ENCODE peak calls at places on chromosomes 12 and 14, in ten cellular contexts. N, B, F, U, W, K, X, P, I and O are unnamed samples.

GRCh38 chr14:75857199-75857598 is 124.6 kb downstream of the TGFB3 start:
- ATAC-seq in N (no peak), W (no peak), K (no peak), I (no peak), U (no peak), F (no peak), X (no peak), P (no peak), B (no peak), O (no peak)

GRCh38 chr14:52080171-52080800 is 11.4 kb upstream of the NID2 start:
- ATAC-seq in B (no peak), W (peak), K (no peak), P (no peak), F (no peak), X (no peak), I (peak), N (no peak), U (no peak), O (no peak)

GRCh38 chr14:47103781-47104180 is 452.2 kb upstream of the RPL10L start:
- ATAC-seq in B (no peak), X (no peak), F (no peak), W (no peak), I (no peak), U (no peak), N (no peak), P (no peak), K (no peak), O (no peak)

GRCh38 chr12:47943492-47944359 is 19.7 kb upstream of the TMEM106C start:
- ATAC-seq in B (no peak), U (no peak), X (no peak), I (no peak), K (no peak), P (no peak), N (no peak), W (no peak), F (no peak), O (peak)

GRCh38 chr12:57755454-57756372 is 810 bp downstream of the MARCHF9 start:
- ATAC-seq in P (no peak), X (no peak), F (peak), U (no peak), K (peak), B (no peak), W (peak), N (no peak), I (peak), O (no peak)

GRCh38 chr12:124512667-124513296 is 54.6 kb downstream of the NCOR2 start:
- ATAC-seq in F (no peak), N (no peak), X (no peak), I (peak), K (peak), B (no peak), U (peak), W (peak), P (peak), O (peak)

GRCh38 chr12:25943940-25944339 is 14.5 kb upstream of the RASSF8 start:
- ATAC-seq in U (no peak), P (no peak), N (no peak), X (no peak), I (no peak), F (no peak), B (no peak), K (no peak), W (no peak), O (no peak)

GRCh38 chr12:49478949-49479664 is 59.7 kb upstream of the KCNH3 start:
- ATAC-seq in N (no peak), X (no peak), I (no peak), B (no peak), U (peak), F (peak), W (peak), P (peak), K (peak), O (peak)

GRCh38 chr12:57610553-57611115 is 601 bp upstream of the ARHGEF25 start:
- ATAC-seq in X (peak), B (peak), I (peak), N (no peak), K (no peak), U (no peak), W (no peak), P (no peak), F (no peak), O (no peak)

GRCh38 chr12:72323881-72324280 is 51.7 kb downstream of the TRHDE start:
- ATAC-seq in I (no peak), X (no peak), F (no peak), K (no peak), U (no peak), N (no peak), B (no peak), W (no peak), P (no peak), O (no peak)

GRCh38 chr14:89792489-89793366 is 161.8 kb downstream of the EFCAB11 start:
- ATAC-seq in N (no peak), W (no peak), F (no peak), B (no peak), K (no peak), X (no peak), U (no peak), I (peak), P (no peak), O (no peak)

GRCh38 chr12:105954891-105955607 is 183.7 kb downstream of the NUAK1 start:
- ATAC-seq in W (no peak), N (no peak), U (no peak), F (no peak), B (no peak), I (no peak), K (peak), P (peak), X (no peak), O (no peak)

GRCh38 chr14:66998013-66998412 is 191.2 kb upstream of the GARIN2 start:
- ATAC-seq in I (no peak), P (no peak), K (no peak), X (no peak), W (no peak), N (peak), B (peak), F (no peak), U (no peak), O (no peak)

GRCh38 chr12:52231305-52232232 is 1.5 kb upstream of the KRT7 start:
- ATAC-seq in I (peak), X (no peak), U (no peak), K (peak), N (no peak), W (peak), B (no peak), F (no peak), P (no peak), O (peak)

GRCh38 chr12:101599311-101599710 is 4.5 kb downstream of the MYBPC1 start:
- ATAC-seq in I (no peak), W (no peak), K (no peak), X (no peak), B (no peak), U (no peak), N (no peak), F (no peak), P (no peak), O (no peak)

GRCh38 chr14:23002592-23002991 is 7.4 kb downstream of the C14orf93 start:
- ATAC-seq in K (no peak), B (no peak), W (no peak), F (no peak), I (no peak), P (no peak), N (no peak), U (no peak), X (no peak), O (no peak)

GRCh38 chr12:57118711-57119271 is 7.6 kb upstream of the STAT6 start:
- ATAC-seq in F (peak), P (no peak), B (peak), I (peak), X (no peak), U (peak), K (peak), W (peak), N (no peak), O (peak)

GRCh38 chr12:101619868-101620761 is 25.3 kb downstream of the MYBPC1 start:
- ATAC-seq in W (no peak), P (no peak), I (no peak), N (no peak), U (no peak), F (no peak), B (no peak), X (no peak), K (no peak), O (no peak)

GRCh38 chr12:32494676-32495075 is 95.3 kb downstream of the FGD4 start:
- ATAC-seq in P (no peak), B (peak), W (peak), X (peak), U (no peak), F (no peak), K (peak), I (peak), N (no peak), O (no peak)

GRCh38 chr14:51304428-51304827 is 64.4 kb downstream of the TMX1 start:
- ATAC-seq in I (peak), N (no peak), W (peak), K (no peak), P (no peak), X (no peak), B (peak), U (no peak), F (no peak), O (no peak)

GRCh38 chr14:53695692-53696091 is 260.9 kb downstream of the BMP4 start:
- ATAC-seq in P (no peak), I (no peak), N (no peak), X (no peak), W (no peak), K (no peak), U (no peak), B (no peak), F (no peak), O (no peak)

GRCh38 chr14:100134591-100134990 is 24.9 kb downstream of the DEGS2 start:
- ATAC-seq in N (no peak), P (no peak), F (no peak), W (no peak), U (no peak), B (no peak), K (no peak), X (no peak), I (no peak), O (no peak)

GRCh38 chr14:74042296-74042695 is 23.1 kb downstream of the BBOF1 start:
- ATAC-seq in P (no peak), W (no peak), I (no peak), F (no peak), K (no peak), N (no peak), B (no peak), U (no peak), X (no peak), O (no peak)

GRCh38 chr12:51631591-51631990 is 40.6 kb downstream of the SCN8A start:
- ATAC-seq in B (no peak), I (no peak), X (no peak), K (no peak), W (peak), P (no peak), N (no peak), U (peak), F (no peak), O (peak)

GRCh38 chr14:77296906-77297305 is 23.8 kb downstream of the POMT2 start:
- ATAC-seq in K (no peak), F (no peak), W (no peak), U (no peak), X (no peak), N (no peak), B (no peak), P (no peak), I (no peak), O (no peak)

GRCh38 chr12:3885179-3886094 is 12.2 kb upstream of the PARP11 start:
- ATAC-seq in W (no peak), U (no peak), P (no peak), B (no peak), I (peak), X (peak), F (no peak), N (peak), K (peak), O (no peak)

GRCh38 chr12:103742349-103742784 is 98.7 kb downstream of the NT5DC3 start:
- ATAC-seq in K (peak), W (peak), P (peak), X (no peak), U (no peak), F (no peak), N (no peak), I (peak), B (no peak), O (peak)

GRCh38 chr12:72271401-72271740 is 799 bp upstream of the TRHDE start:
- ATAC-seq in B (no peak), P (peak), N (no peak), I (peak), K (peak), U (peak), X (no peak), F (no peak), W (peak), O (no peak)

GRCh38 chr12:24045816-24046257 is 96.4 kb upstream of the SOX5 start:
- ATAC-seq in B (no peak), W (peak), K (no peak), P (peak), U (no peak), N (no peak), F (peak), X (no peak), I (no peak), O (no peak)

GRCh38 chr12:66683073-66683472 is 4.2 kb upstream of the GRIP1 start:
- ATAC-seq in F (peak), K (no peak), N (no peak), I (no peak), P (no peak), W (no peak), U (no peak), B (no peak), X (no peak), O (no peak)

GRCh38 chr12:9719835-9720234 is 13.1 kb downstream of the CLECL1 start:
- ATAC-seq in B (peak), K (no peak), I (no peak), X (no peak), U (no peak), P (no peak), F (no peak), W (no peak), N (peak), O (no peak)

GRCh38 chr12:109214131-109214530 is 95.0 kb downstream of the FOXN4 start:
- ATAC-seq in I (no peak), P (no peak), U (no peak), W (no peak), K (no peak), X (no peak), F (no peak), N (no peak), B (no peak), O (no peak)

GRCh38 chr12:64946132-64946829 is 121.8 kb downstream of the TBC1D30 start:
- ATAC-seq in F (no peak), N (no peak), X (no peak), B (no peak), W (no peak), U (no peak), K (peak), I (peak), P (no peak), O (peak)

GRCh38 chr12:42729532-42729895 is 140.0 kb upstream of the PRICKLE1 start:
- ATAC-seq in X (no peak), I (no peak), W (no peak), K (no peak), U (no peak), P (no peak), F (no peak), N (no peak), B (no peak), O (peak)

GRCh38 chr12:94457331-94457730 is 2.3 kb downstream of the CEP83 start:
- ATAC-seq in B (no peak), F (no peak), W (no peak), N (no peak), X (no peak), P (no peak), I (no peak), U (no peak), K (no peak), O (no peak)

GRCh38 chr14:52399886-52400599 is 85.9 kb downstream of the PTGER2 start:
- ATAC-seq in B (no peak), P (peak), F (no peak), U (no peak), W (peak), K (peak), I (peak), N (no peak), X (no peak), O (no peak)

GRCh38 chr12:43812926-43813325 is 6.8 kb upstream of the TWF1 start:
- ATAC-seq in X (no peak), K (no peak), N (no peak), U (no peak), F (no peak), B (no peak), I (no peak), W (peak), P (no peak), O (peak)

GRCh38 chr14:22105643-22106042 is 432.0 kb upstream of the OR4E1 start:
- ATAC-seq in B (peak), K (no peak), X (peak), W (no peak), F (no peak), I (no peak), N (no peak), P (no peak), U (no peak), O (no peak)

GRCh38 chr12:65858831-65859230 is 34.5 kb downstream of the HMGA2 start:
- ATAC-seq in W (no peak), X (no peak), N (no peak), F (no peak), B (no peak), I (no peak), P (no peak), U (no peak), K (no peak), O (no peak)